ENCODE peak calls at places on chromosomes 16 and 17, in four cellular contexts. R is IMR-90, Y is mammary epithelial cell, Z is fibroblast of lung. F is an unnamed sample. For H3K36me3, the result is how much of the 10 kb centered on the place peaks cover.

GRCh38 chr17:63843387-63844292 is 1.2 kb upstream of the SMARCD2 start:
- DNase-seq in R (peak), Y (peak), Z (peak), F (peak)

GRCh38 chr17:1604831-1605528 is 23.7 kb downstream of the SLC43A2 start:
- DNase-seq in R (no peak), Y (no peak), Z (no peak), F (no peak)

GRCh38 chr17:28324272-28324745 is 5.3 kb downstream of the TMEM97 start:
- DNase-seq in R (no peak), Y (no peak), Z (no peak), F (no peak)

GRCh38 chr17:70040336-70040735 is 34.7 kb upstream of the KCNJ16 start:
- DNase-seq in R (peak), Y (peak), Z (peak), F (no peak)

GRCh38 chr16:9050102-9050830 is 41.2 kb upstream of the HAPSTR1 start:
- DNase-seq in R (peak), Y (no peak), Z (no peak), F (peak)

GRCh38 chr16:86457621-86458456 is 52.5 kb upstream of the FOXF1 start:
- DNase-seq in R (peak), Y (no peak), Z (peak), F (no peak)

GRCh38 chr17:81053043-81053970 is 18.4 kb downstream of the BAIAP2 start:
- DNase-seq in R (no peak), Y (no peak), Z (no peak), F (no peak)

GRCh38 chr17:75654176-75654575 is 12.8 kb downstream of the RECQL5 start:
- DNase-seq in R (no peak), Y (no peak), Z (peak), F (no peak)

GRCh38 chr17:66233023-66233753 is 4.0 kb upstream of the APOH start:
- DNase-seq in R (no peak), Y (no peak), Z (no peak), F (no peak)

GRCh38 chr17:32502013-32502412 is 15.2 kb downstream of the CDK5R1 start:
- DNase-seq in R (no peak), Y (no peak), Z (no peak), F (no peak)

GRCh38 chr17:32498362-32498761 is 11.6 kb downstream of the CDK5R1 start:
- DNase-seq in R (no peak), Y (no peak), Z (no peak), F (no peak)

GRCh38 chr17:32504166-32504990 is 17.6 kb downstream of the CDK5R1 start:
- DNase-seq in R (no peak), Y (no peak), Z (no peak), F (no peak)

GRCh38 chr17:32502710-32503109 is 15.9 kb downstream of the CDK5R1 start:
- DNase-seq in R (no peak), Y (no peak), Z (peak), F (no peak)

GRCh38 chr17:32503251-32504165 is 16.7 kb downstream of the CDK5R1 start:
- DNase-seq in R (no peak), Y (peak), Z (peak), F (peak)
- H2AFZ ChIP-seq in R (peak), Y (no peak), Z (no peak), F (peak)

GRCh38 chr16:89104930-89105571 is 11.4 kb downstream of the ACSF3 start:
- DNase-seq in R (no peak), Y (no peak), Z (no peak), F (no peak)

GRCh38 chr16:89108412-89108811 is 14.8 kb downstream of the ACSF3 start:
- DNase-seq in R (no peak), Y (no peak), Z (no peak), F (no peak)

GRCh38 chr16:89105599-89106151 is 12.0 kb downstream of the ACSF3 start:
- DNase-seq in R (no peak), Y (no peak), Z (no peak), F (no peak)

GRCh38 chr16:89107209-89107582 is 13.5 kb downstream of the ACSF3 start:
- DNase-seq in R (no peak), Y (no peak), Z (no peak), F (no peak)

DNA sequence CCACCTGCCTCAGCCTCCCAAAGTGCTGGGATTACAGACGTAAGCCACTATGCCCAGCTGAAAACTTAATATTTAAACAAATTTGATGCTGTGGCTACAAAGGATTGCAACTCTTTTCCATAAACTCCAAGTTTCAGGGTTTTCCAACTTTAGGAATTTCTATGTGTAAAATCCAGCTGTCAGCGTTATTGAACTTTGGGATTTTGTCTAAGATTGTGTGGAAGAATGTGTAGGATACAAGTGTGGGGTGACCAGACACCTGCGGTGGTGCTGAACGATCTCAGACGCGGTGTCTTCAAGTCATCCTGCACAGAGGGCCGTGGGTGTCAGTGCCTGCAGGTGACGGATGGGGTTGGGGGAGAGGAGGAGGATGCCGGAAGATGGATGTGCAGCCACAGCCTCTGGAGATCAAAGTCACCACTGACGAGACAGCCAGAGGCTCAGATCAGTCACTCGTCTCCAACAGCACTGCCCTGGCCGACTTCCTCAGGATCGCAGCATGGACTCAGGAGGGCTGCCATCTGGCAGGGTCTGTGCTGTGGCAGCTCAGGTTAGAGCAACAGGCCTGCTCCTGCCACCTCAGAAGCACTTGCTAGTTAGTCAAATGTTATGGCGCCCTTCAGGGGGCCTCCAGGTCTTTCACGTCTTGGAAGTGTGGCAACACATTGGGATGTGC is 13.0 kb downstream of the ACSF3 start:
- DNase-seq in R (no peak), Y (no peak), Z (no peak), F (no peak)
- H3K36me3 ChIP-seq in R (half or more), Y (under half), Z (under half), F (half or more)

DNA sequence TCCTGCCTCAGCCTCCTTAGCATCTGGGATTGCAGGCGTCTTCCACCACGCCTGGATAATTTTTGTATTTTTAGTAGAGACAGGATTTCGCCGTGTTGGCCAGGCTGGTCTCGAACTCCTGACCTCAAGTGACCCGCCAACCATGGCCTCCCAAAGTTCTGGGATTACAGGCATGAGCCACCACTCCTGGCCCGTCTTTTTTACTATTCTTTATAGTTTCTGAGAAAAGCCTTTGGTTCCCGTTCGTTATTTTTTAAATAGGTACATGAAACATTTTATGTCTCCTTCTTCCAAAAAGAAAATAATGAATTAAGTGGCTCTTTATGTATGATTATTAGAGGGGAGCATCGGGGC is 570 bp upstream of the BCO1 start:
- DNase-seq in R (no peak), Y (no peak), Z (no peak), F (no peak)
- H2AFZ ChIP-seq in R (peak), Y (peak), Z (peak), F (no peak)

GRCh38 chr16:13940397-13940933 is 20.5 kb downstream of the ERCC4 start:
- DNase-seq in R (no peak), Y (no peak), Z (no peak), F (no peak)
- H3K36me3 ChIP-seq in R (under half), Y (under half), Z (under half), F (half or more)

GRCh38 chr17:67374329-67375053 is 2.6 kb upstream of the PITPNC1 start:
- DNase-seq in R (peak), Y (peak), Z (peak), F (peak)

GRCh38 chr17:67376509-67376891 is 581 bp upstream of the PITPNC1 start:
- DNase-seq in R (peak), Y (no peak), Z (peak), F (peak)

GRCh38 chr17:67375761-67376160 is 1.3 kb upstream of the PITPNC1 start:
- DNase-seq in R (no peak), Y (no peak), Z (no peak), F (no peak)

GRCh38 chr17:67376892-67377726 is at the start of gene PITPNC1:
- DNase-seq in R (peak), Y (peak), Z (peak), F (peak)

DNA sequence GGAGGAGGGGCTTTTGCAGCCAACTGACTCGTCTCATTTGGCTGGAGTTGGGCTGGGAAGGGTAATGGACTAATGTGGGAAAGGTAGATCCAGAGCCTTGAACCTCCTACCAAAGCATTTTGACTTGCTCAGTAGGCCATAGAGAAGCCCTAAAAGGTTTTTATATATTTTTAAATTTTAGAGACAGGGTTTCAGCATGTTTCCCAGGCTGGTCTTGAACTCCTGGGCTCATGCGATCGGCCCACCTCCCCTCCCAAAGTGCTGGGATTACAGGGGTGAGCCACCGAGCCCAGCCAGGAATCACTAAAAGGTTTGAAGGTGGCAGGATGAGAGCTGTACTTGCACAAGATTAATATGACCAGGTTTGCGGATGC is 2.0 kb upstream of the PITPNC1 start:
- DNase-seq in R (no peak), Y (no peak), Z (no peak), F (no peak)
- H2AFZ ChIP-seq in R (peak), Y (peak), Z (peak), F (peak)

DNA sequence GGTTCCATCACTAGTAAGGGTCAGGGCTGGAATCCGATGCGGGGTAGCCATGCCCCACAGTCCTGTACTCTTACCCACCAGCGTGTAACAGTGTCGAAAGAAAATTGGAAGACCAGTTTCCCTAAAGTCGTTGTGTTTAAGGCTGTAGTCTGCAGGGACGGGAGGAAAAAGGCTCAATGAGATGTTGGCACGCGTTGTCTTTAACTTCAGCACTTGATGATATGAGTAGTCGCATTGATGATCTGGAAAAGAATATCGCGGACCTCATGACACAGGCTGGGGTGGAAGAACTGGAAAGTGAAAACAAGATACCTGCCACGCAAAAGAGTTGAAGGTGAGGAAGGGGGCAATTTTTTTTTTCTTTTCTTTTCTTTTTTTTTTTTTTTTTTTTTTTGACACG is 1.3 kb downstream of the HSBP1 start:
- DNase-seq in R (no peak), Y (no peak), Z (no peak), F (no peak)
- H3K36me3 ChIP-seq in R (under half), Y (under half), Z (under half), F (under half)

GRCh38 chr17:59828478-59828760 is 64.3 kb downstream of the TUBD1 start:
- DNase-seq in R (no peak), Y (no peak), Z (no peak), F (no peak)

GRCh38 chr17:59830846-59831486 is 61.8 kb downstream of the TUBD1 start:
- DNase-seq in R (no peak), Y (no peak), Z (no peak), F (no peak)

GRCh38 chr17:59827721-59828477 is 64.8 kb downstream of the TUBD1 start:
- DNase-seq in R (no peak), Y (no peak), Z (no peak), F (no peak)

GRCh38 chr17:59830007-59830630 is 62.6 kb downstream of the TUBD1 start:
- DNase-seq in R (peak), Y (no peak), Z (peak), F (no peak)

DNA sequence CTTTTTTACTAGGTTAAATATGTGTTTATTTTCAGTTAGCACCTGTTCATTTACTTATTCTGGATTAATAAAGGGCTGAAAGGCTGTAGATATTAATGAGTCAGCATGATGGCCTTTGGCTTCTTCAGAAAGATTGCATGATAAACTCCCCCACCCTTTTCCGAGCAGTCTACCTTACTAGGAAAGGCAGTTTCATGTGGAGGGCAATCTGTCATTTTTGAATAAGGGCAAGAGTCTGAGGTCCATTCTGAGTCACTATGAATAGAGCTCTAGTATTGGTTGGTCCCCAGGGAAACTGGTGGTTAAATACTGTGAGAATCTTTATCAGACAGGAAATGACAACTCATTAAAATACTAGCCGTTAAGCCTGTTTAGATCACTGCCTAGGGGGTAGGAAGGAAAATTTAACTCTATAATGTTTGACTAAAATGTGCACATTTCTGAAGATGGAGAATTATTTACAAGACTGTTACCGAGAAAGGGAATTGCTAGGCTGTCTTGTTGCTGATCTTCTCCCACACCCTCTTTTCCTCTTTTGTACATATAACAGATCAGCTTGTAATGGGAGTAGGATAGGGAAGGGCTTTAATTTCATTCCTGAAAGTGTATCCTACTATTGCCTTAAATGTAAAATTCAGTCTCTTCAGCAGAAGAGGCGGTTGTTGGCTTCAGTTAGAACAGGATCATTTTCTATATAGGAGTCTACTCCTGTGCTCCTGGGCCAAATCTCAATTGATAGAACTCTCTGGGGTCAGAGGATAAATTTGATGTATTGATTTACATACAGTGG is 63.3 kb downstream of the TUBD1 start:
- DNase-seq in R (peak), Y (peak), Z (peak), F (peak)
- H2AFZ ChIP-seq in R (no peak), Y (no peak), Z (no peak), F (peak)

DNA sequence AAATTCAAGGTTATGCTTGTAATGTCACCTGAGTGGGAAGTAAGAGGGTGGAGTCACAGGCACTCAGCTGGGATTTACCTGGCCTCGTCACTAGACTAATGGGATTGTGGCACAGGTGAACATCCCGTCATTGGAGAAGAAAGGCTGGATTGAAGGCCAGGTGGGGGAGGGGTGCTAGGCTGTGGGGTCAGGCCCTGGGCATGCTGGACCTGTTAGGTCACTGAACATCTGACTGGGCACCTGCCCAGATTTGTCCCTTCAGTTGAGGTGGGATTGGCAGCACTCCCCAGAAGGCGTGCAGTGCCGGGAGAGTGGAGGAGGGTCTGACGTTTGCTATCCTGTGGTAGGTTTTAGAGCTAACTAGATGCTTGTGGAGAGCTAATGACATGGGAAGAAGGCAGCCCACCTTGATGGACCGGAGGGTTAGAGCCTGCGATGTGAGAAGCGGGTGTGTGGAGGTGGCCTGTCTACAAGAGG is 161.5 kb upstream of the ZNF267 start:
- DNase-seq in R (no peak), Y (no peak), Z (no peak), F (no peak)
- H3K36me3 ChIP-seq in R (under half), Y (under half), Z (under half), F (under half)

GRCh38 chr17:59024916-59025315 is 81.8 kb downstream of the TRIM37 start:
- DNase-seq in R (no peak), Y (no peak), Z (no peak), F (no peak)
- H2AFZ ChIP-seq in R (no peak), Y (no peak), Z (no peak), F (no peak)

DNA sequence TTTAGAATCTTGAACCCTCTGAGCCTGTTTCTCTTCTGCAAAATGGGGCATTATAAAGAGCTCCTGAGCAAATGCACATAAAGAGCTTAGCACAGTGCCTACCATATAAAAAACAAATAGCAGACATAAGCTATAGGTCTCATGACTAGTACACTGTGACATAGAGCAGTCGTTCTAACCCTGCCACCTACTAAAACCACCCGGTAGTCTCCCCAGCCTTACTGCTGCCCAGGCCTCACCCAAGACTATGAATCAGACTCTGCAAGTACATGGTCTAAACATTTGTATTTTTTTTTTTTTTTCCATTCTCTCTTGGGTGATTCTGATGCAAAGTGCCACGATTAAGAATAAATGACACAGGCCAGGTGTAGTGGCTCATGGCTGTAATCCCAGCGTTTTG is 33.9 kb downstream of the STX8 start:
- DNase-seq in R (no peak), Y (no peak), Z (no peak), F (no peak)
- H3K36me3 ChIP-seq in R (under half), Y (under half), Z (under half), F (under half)